ENCODE peak calls at places on chromosome 18, in six cellular contexts. W is H9, E is mammary epithelial cell, B is GM23248, A is A549, K is GM23338. F is an unnamed sample. For H3K4me1, the result is how much of the 10 kb centered on the place peaks cover.

GRCh38 chr18:36539674-36540073 is 242.2 kb downstream of the FHOD3 start:
- DNase-seq in W (no peak), K (no peak), E (peak), A (no peak), B (peak), F (no peak)

GRCh38 chr18:7637269-7637668 is 70.2 kb downstream of the PTPRM start:
- DNase-seq in E (no peak), A (peak), B (peak), K (no peak), W (no peak), F (no peak)

GRCh38 chr18:62807406-62807805 is 92.1 kb downstream of the PHLPP1 start:
- DNase-seq in B (no peak), A (no peak), E (no peak), K (no peak), W (no peak), F (no peak)

GRCh38 chr18:37425182-37425581 is 140.4 kb downstream of the CELF4 start:
- DNase-seq in K (no peak), A (no peak), W (no peak), E (no peak), B (no peak), F (no peak)

GRCh38 chr18:51852661-51853060 is 487.3 kb upstream of the DCC start:
- DNase-seq in A (no peak), K (no peak), B (no peak), W (no peak), E (no peak), F (no peak)

GRCh38 chr18:75475228-75475627 is 47.7 kb upstream of the SMIM21 start:
- DNase-seq in W (no peak), B (peak), E (peak), A (peak), K (no peak), F (peak)

GRCh38 chr18:49055787-49056186 is 105.0 kb upstream of the SMAD7 start:
- DNase-seq in E (peak), B (peak), W (no peak), K (no peak), A (no peak), F (peak)

GRCh38 chr18:55981712-55982475 is 393.9 kb upstream of the TCF4 start:
- DNase-seq in K (no peak), E (no peak), A (no peak), W (no peak), B (no peak), F (no peak)

GRCh38 chr18:23231340-23232021 is 96.2 kb downstream of the CABLES1 start:
- DNase-seq in A (no peak), B (peak), K (no peak), W (no peak), E (peak), F (peak)

GRCh38 chr18:58501497-58501896 is 127.4 kb downstream of the ALPK2 start:
- DNase-seq in A (no peak), K (no peak), E (no peak), B (no peak), W (no peak), F (no peak)
- H3K4me2 ChIP-seq in A (no peak), K (no peak), E (no peak), B (no peak), W (no peak), F (no peak)

GRCh38 chr18:3453540-3454364 is 3.8 kb downstream of the TGIF1 start:
- DNase-seq in K (peak), E (peak), W (no peak), A (peak), B (peak), F (peak)

GRCh38 chr18:3451989-3452749 is 2.2 kb downstream of the TGIF1 start:
- DNase-seq in B (peak), W (no peak), A (peak), K (peak), E (peak), F (peak)

GRCh38 chr18:3454365-3455089 is 4.6 kb downstream of the TGIF1 start:
- DNase-seq in B (peak), E (peak), A (peak), W (peak), K (peak), F (peak)

GRCh38 chr18:3451166-3451988 is 1.4 kb downstream of the TGIF1 start:
- DNase-seq in A (peak), W (peak), E (peak), B (peak), K (peak), F (peak)

GRCh38 chr18:3452750-3453539 is 3.0 kb downstream of the TGIF1 start:
- DNase-seq in W (no peak), K (no peak), A (peak), E (no peak), B (peak), F (peak)
- H3K4me1 ChIP-seq in W (under half), K (under half), A (under half), E (under half), B (under half), F (under half)

GRCh38 chr18:79566841-79567370 is 112.7 kb upstream of the CTDP1 start:
- DNase-seq in E (no peak), B (no peak), K (no peak), A (no peak), W (no peak), F (no peak)
- H3K4me2 ChIP-seq in E (peak), B (no peak), K (peak), A (no peak), W (no peak), F (no peak)

DNA sequence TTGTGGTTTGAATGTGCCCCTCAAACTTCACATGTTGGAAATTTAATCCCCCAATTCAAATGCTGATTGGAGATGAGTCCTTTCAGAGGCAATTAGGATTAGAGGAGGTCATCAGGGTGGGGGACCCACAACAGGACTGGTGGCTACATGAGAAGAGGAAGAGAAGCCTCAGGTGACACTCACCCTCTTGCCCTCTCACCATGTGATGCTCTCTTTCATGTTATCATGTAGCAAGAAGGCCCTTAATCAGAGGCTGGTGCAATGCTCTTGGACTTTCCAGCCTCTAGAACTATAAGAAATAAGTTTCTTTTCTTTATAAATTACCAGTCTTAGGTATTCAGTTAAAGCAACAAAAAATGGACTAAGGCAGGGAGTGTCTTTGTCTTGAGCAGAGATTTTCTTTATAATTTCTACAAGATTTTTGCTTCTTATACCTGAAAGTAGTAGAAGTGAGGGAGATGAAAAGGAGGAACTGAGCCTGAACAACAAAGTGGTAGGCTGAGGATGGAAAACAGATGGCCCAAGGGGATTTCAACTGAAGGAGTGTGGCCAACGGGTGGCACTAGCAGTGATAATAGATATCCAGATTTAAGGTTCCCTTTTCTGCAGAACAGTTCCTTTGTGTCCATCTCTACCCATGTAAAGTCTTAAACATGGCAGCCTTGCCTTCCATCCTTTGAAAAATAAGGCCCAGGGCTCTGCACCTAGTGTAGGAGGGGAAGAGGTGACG is 49.2 kb upstream of the TGIF1 start:
- DNase-seq in K (no peak), W (no peak), E (no peak), A (no peak), B (no peak), F (no peak)
- H3K4me1 ChIP-seq in K (under half), W (under half), E (under half), A (under half), B (under half), F (under half)